ENCODE peak calls at places on chromosomes 3 and 15, in eight cellular contexts. One of them, this sample, is unnamed.

GRCh38 chr15:32840481-32841245 is 122.9 kb downstream of the GREM1 start:
- DNase-seq in lung: no peak
- DNase-seq in PC-9: no peak
- DNase-seq in naive thymus-derived CD4-positive, alpha-beta T cell: no peak
- DNase-seq in Peyer's patch: no peak
- DNase-seq in brain microvascular endothelial cell: no peak
- DNase-seq in mesendoderm: no peak
- DNase-seq in IMR-90: peak; percentile 80
- DNase-seq in this sample: no peak

GRCh38 chr3:152333928-152334327 is 65.2 kb downstream of the MBNL1 start:
- DNase-seq in lung: no peak
- DNase-seq in PC-9: no peak
- DNase-seq in naive thymus-derived CD4-positive, alpha-beta T cell: no peak
- DNase-seq in Peyer's patch: no peak
- DNase-seq in brain microvascular endothelial cell: no peak
- DNase-seq in mesendoderm: no peak
- DNase-seq in IMR-90: no peak
- DNase-seq in this sample: no peak

GRCh38 chr3:153903430-153903829 is 217.8 kb upstream of the ARHGEF26 start:
- DNase-seq in lung: no peak
- DNase-seq in PC-9: no peak
- DNase-seq in naive thymus-derived CD4-positive, alpha-beta T cell: no peak
- DNase-seq in Peyer's patch: no peak
- DNase-seq in brain microvascular endothelial cell: no peak
- DNase-seq in mesendoderm: peak; percentile 33
- DNase-seq in IMR-90: no peak
- DNase-seq in this sample: no peak

GRCh38 chr15:48040166-48040817 is 80.5 kb upstream of the SLC24A5 start:
- DNase-seq in lung: no peak
- DNase-seq in PC-9: no peak
- DNase-seq in naive thymus-derived CD4-positive, alpha-beta T cell: no peak
- DNase-seq in Peyer's patch: no peak
- DNase-seq in brain microvascular endothelial cell: peak; percentile 31
- DNase-seq in mesendoderm: peak; percentile 14
- DNase-seq in IMR-90: peak; percentile 9
- DNase-seq in this sample: no peak

GRCh38 chr3:97990624-97991277 is 18.5 kb upstream of the RIOX2 start:
- DNase-seq in lung: no peak
- DNase-seq in PC-9: no peak
- DNase-seq in naive thymus-derived CD4-positive, alpha-beta T cell: no peak
- DNase-seq in Peyer's patch: no peak
- DNase-seq in brain microvascular endothelial cell: no peak
- DNase-seq in mesendoderm: no peak
- DNase-seq in IMR-90: no peak
- DNase-seq in this sample: no peak

GRCh38 chr3:152225176-152225575 is 43.6 kb upstream of the MBNL1 start:
- DNase-seq in lung: no peak
- DNase-seq in PC-9: no peak
- DNase-seq in naive thymus-derived CD4-positive, alpha-beta T cell: no peak
- DNase-seq in Peyer's patch: no peak
- DNase-seq in brain microvascular endothelial cell: no peak
- DNase-seq in mesendoderm: no peak
- DNase-seq in IMR-90: peak; percentile 67
- DNase-seq in this sample: no peak

GRCh38 chr3:63972196-63972595 is 51.1 kb downstream of the PSMD6 start:
- DNase-seq in lung: no peak
- DNase-seq in PC-9: no peak
- DNase-seq in naive thymus-derived CD4-positive, alpha-beta T cell: no peak
- DNase-seq in Peyer's patch: no peak
- DNase-seq in brain microvascular endothelial cell: peak; percentile 87
- DNase-seq in mesendoderm: no peak
- DNase-seq in IMR-90: peak; percentile 89
- DNase-seq in this sample: no peak

GRCh38 chr3:39748002-39748401 is 61.4 kb upstream of the MYRIP start:
- DNase-seq in lung: no peak
- DNase-seq in PC-9: no peak
- DNase-seq in naive thymus-derived CD4-positive, alpha-beta T cell: no peak
- DNase-seq in Peyer's patch: no peak
- DNase-seq in brain microvascular endothelial cell: no peak
- DNase-seq in mesendoderm: no peak
- DNase-seq in IMR-90: no peak
- DNase-seq in this sample: no peak

GRCh38 chr3:102483556-102483955 is 48.7 kb downstream of the ZPLD1 start:
- DNase-seq in lung: no peak
- DNase-seq in PC-9: no peak
- DNase-seq in naive thymus-derived CD4-positive, alpha-beta T cell: no peak
- DNase-seq in Peyer's patch: no peak
- DNase-seq in brain microvascular endothelial cell: no peak
- DNase-seq in mesendoderm: no peak
- DNase-seq in IMR-90: no peak
- DNase-seq in this sample: no peak

GRCh38 chr3:104150724-104151123 is 1216.0 kb upstream of the ALCAM start:
- DNase-seq in lung: no peak
- DNase-seq in PC-9: no peak
- DNase-seq in naive thymus-derived CD4-positive, alpha-beta T cell: no peak
- DNase-seq in Peyer's patch: no peak
- DNase-seq in brain microvascular endothelial cell: no peak
- DNase-seq in mesendoderm: no peak
- DNase-seq in IMR-90: no peak
- DNase-seq in this sample: no peak
- H3K27ac ChIP-seq in lung: no peak overlapping the region
- H3K27ac ChIP-seq in PC-9: no peak overlapping the region
- H3K27ac ChIP-seq in naive thymus-derived CD4-positive, alpha-beta T cell: no peak overlapping the region
- H3K27ac ChIP-seq in Peyer's patch: no peak overlapping the region
- H3K27ac ChIP-seq in brain microvascular endothelial cell: no peak overlapping the region
- H3K27ac ChIP-seq in mesendoderm: no peak overlapping the region
- H3K27ac ChIP-seq in IMR-90: no peak overlapping the region
- H3K27ac ChIP-seq in this sample: no peak overlapping the region

GRCh38 chr3:188217681-188218080 is 63.7 kb downstream of the LPP start:
- DNase-seq in lung: no peak
- DNase-seq in PC-9: no peak
- DNase-seq in naive thymus-derived CD4-positive, alpha-beta T cell: no peak
- DNase-seq in Peyer's patch: no peak
- DNase-seq in brain microvascular endothelial cell: no peak
- DNase-seq in mesendoderm: no peak
- DNase-seq in IMR-90: no peak
- DNase-seq in this sample: no peak
- H3K27ac ChIP-seq in lung: peak overlapping the region; percentile 97
- H3K27ac ChIP-seq in PC-9: no peak overlapping the region
- H3K27ac ChIP-seq in naive thymus-derived CD4-positive, alpha-beta T cell: no peak overlapping the region
- H3K27ac ChIP-seq in Peyer's patch: peak overlapping the region; percentile 21
- H3K27ac ChIP-seq in brain microvascular endothelial cell: no peak overlapping the region
- H3K27ac ChIP-seq in mesendoderm: no peak overlapping the region
- H3K27ac ChIP-seq in IMR-90: no peak overlapping the region
- H3K27ac ChIP-seq in this sample: no peak overlapping the region

GRCh38 chr3:138812806-138813205 is 21.9 kb downstream of the PIK3CB start:
- DNase-seq in lung: no peak
- DNase-seq in PC-9: no peak
- DNase-seq in naive thymus-derived CD4-positive, alpha-beta T cell: no peak
- DNase-seq in Peyer's patch: no peak
- DNase-seq in brain microvascular endothelial cell: no peak
- DNase-seq in mesendoderm: no peak
- DNase-seq in IMR-90: peak; percentile 69
- DNase-seq in this sample: no peak
- H3K27ac ChIP-seq in lung: no peak overlapping the region
- H3K27ac ChIP-seq in PC-9: no peak overlapping the region
- H3K27ac ChIP-seq in naive thymus-derived CD4-positive, alpha-beta T cell: no peak overlapping the region
- H3K27ac ChIP-seq in Peyer's patch: no peak overlapping the region
- H3K27ac ChIP-seq in brain microvascular endothelial cell: no peak overlapping the region
- H3K27ac ChIP-seq in mesendoderm: no peak overlapping the region
- H3K27ac ChIP-seq in IMR-90: no peak overlapping the region
- H3K27ac ChIP-seq in this sample: no peak overlapping the region

GRCh38 chr3:158703566-158703965 is 28.7 kb downstream of the RARRES1 start:
- DNase-seq in lung: no peak
- DNase-seq in PC-9: peak; percentile 2
- DNase-seq in naive thymus-derived CD4-positive, alpha-beta T cell: no peak
- DNase-seq in Peyer's patch: no peak
- DNase-seq in brain microvascular endothelial cell: no peak
- DNase-seq in mesendoderm: no peak
- DNase-seq in IMR-90: peak; percentile 42
- DNase-seq in this sample: no peak
- H3K27ac ChIP-seq in lung: no peak overlapping the region
- H3K27ac ChIP-seq in PC-9: no peak overlapping the region
- H3K27ac ChIP-seq in naive thymus-derived CD4-positive, alpha-beta T cell: no peak overlapping the region
- H3K27ac ChIP-seq in Peyer's patch: no peak overlapping the region
- H3K27ac ChIP-seq in brain microvascular endothelial cell: peak overlapping the region; percentile 98
- H3K27ac ChIP-seq in mesendoderm: no peak overlapping the region
- H3K27ac ChIP-seq in IMR-90: peak overlapping the region; percentile 99
- H3K27ac ChIP-seq in this sample: peak overlapping the region; percentile 46

GRCh38 chr3:8529197-8529637 is 27.6 kb downstream of the LMCD1 start:
- DNase-seq in lung: no peak
- DNase-seq in PC-9: no peak
- DNase-seq in naive thymus-derived CD4-positive, alpha-beta T cell: no peak
- DNase-seq in Peyer's patch: no peak
- DNase-seq in brain microvascular endothelial cell: peak; percentile 40
- DNase-seq in mesendoderm: peak; percentile 15
- DNase-seq in IMR-90: peak; percentile 73
- DNase-seq in this sample: no peak
- H3K27ac ChIP-seq in lung: peak overlapping the region; percentile 47
- H3K27ac ChIP-seq in PC-9: no peak overlapping the region
- H3K27ac ChIP-seq in naive thymus-derived CD4-positive, alpha-beta T cell: no peak overlapping the region
- H3K27ac ChIP-seq in Peyer's patch: no peak overlapping the region
- H3K27ac ChIP-seq in brain microvascular endothelial cell: peak overlapping the region; percentile 28
- H3K27ac ChIP-seq in mesendoderm: no peak overlapping the region
- H3K27ac ChIP-seq in IMR-90: peak overlapping the region; percentile 67
- H3K27ac ChIP-seq in this sample: no peak overlapping the region

DNA sequence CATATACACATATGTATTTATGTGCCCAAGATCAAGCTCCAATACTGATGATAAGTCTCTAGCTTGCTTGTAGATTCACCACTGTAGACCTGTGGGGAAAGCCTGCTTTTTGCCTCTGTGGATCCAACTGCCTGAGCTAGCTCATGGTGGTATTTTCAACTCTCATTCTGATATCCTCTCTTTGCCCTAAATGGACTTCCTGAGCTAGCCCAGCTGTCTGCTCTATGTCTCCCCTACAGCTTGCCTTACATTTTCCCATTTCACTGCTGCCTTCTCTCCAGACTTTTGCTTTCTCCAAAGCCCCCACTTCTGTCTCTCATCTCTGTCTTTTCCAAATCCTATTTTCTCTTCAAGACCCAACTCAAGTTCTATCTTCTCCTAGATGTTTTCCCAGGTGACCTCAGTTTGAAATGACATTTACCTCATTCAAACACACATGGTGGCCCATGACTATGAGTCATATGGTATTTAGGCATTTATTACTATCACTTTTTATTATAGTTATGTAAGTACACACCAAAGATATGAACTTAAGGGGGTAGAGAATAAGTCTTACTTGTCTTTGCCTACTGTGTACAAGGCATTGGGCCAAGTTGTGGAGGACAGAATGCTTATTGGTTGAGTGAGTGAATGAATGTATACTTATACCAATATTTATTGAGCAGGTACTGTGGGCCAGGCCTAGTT is 191.7 kb downstream of the NR1D2 start:
- DNase-seq in lung: no peak
- DNase-seq in PC-9: no peak
- DNase-seq in naive thymus-derived CD4-positive, alpha-beta T cell: no peak
- DNase-seq in Peyer's patch: no peak
- DNase-seq in brain microvascular endothelial cell: no peak
- DNase-seq in mesendoderm: no peak
- DNase-seq in IMR-90: peak; percentile 7
- DNase-seq in this sample: no peak
- H3K27ac ChIP-seq in lung: no peak overlapping the region
- H3K27ac ChIP-seq in PC-9: no peak overlapping the region
- H3K27ac ChIP-seq in naive thymus-derived CD4-positive, alpha-beta T cell: no peak overlapping the region
- H3K27ac ChIP-seq in Peyer's patch: no peak overlapping the region
- H3K27ac ChIP-seq in brain microvascular endothelial cell: no peak overlapping the region
- H3K27ac ChIP-seq in mesendoderm: no peak overlapping the region
- H3K27ac ChIP-seq in IMR-90: no peak overlapping the region
- H3K27ac ChIP-seq in this sample: no peak overlapping the region

GRCh38 chr3:48502121-48502520 is 1.9 kb downstream of the SHISA5 start:
- DNase-seq in lung: no peak
- DNase-seq in PC-9: no peak
- DNase-seq in naive thymus-derived CD4-positive, alpha-beta T cell: no peak
- DNase-seq in Peyer's patch: no peak
- DNase-seq in brain microvascular endothelial cell: no peak
- DNase-seq in mesendoderm: no peak
- DNase-seq in IMR-90: no peak
- DNase-seq in this sample: no peak
- H3K27ac ChIP-seq in lung: no peak overlapping the region
- H3K27ac ChIP-seq in PC-9: no peak overlapping the region
- H3K27ac ChIP-seq in naive thymus-derived CD4-positive, alpha-beta T cell: peak overlapping the region; percentile 5
- H3K27ac ChIP-seq in Peyer's patch: no peak overlapping the region
- H3K27ac ChIP-seq in brain microvascular endothelial cell: no peak overlapping the region
- H3K27ac ChIP-seq in mesendoderm: no peak overlapping the region
- H3K27ac ChIP-seq in IMR-90: no peak overlapping the region
- H3K27ac ChIP-seq in this sample: no peak overlapping the region

DNA sequence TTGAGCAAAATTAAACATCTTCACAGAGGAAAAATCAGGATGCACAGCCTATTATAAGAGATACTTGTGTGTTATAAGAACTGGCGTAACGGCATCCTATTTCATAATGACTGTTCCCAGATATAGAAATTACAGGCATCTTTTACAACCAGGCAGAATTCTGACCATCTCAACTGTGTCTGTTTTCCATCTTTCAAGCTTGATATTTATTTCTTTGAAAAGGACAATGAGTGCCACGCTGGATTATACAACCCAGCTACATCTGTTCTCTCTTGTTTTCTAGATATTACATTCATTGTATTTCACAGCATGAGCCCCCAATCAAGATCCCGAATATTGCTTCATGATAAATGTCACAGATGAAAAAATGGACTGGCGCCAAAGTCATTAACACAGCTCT is 420.7 kb downstream of the TBL1XR1 start:
- DNase-seq in lung: no peak
- DNase-seq in PC-9: no peak
- DNase-seq in naive thymus-derived CD4-positive, alpha-beta T cell: no peak
- DNase-seq in Peyer's patch: no peak
- DNase-seq in brain microvascular endothelial cell: no peak
- DNase-seq in mesendoderm: no peak
- DNase-seq in IMR-90: no peak
- DNase-seq in this sample: no peak
- H3K27ac ChIP-seq in lung: no peak overlapping the region
- H3K27ac ChIP-seq in PC-9: no peak overlapping the region
- H3K27ac ChIP-seq in naive thymus-derived CD4-positive, alpha-beta T cell: no peak overlapping the region
- H3K27ac ChIP-seq in Peyer's patch: no peak overlapping the region
- H3K27ac ChIP-seq in brain microvascular endothelial cell: no peak overlapping the region
- H3K27ac ChIP-seq in mesendoderm: no peak overlapping the region
- H3K27ac ChIP-seq in IMR-90: no peak overlapping the region
- H3K27ac ChIP-seq in this sample: no peak overlapping the region

GRCh38 chr3:89268059-89268458 is 160.6 kb downstream of the EPHA3 start:
- DNase-seq in lung: no peak
- DNase-seq in PC-9: no peak
- DNase-seq in naive thymus-derived CD4-positive, alpha-beta T cell: no peak
- DNase-seq in Peyer's patch: no peak
- DNase-seq in brain microvascular endothelial cell: no peak
- DNase-seq in mesendoderm: no peak
- DNase-seq in IMR-90: no peak
- DNase-seq in this sample: no peak
- H3K27ac ChIP-seq in lung: no peak overlapping the region
- H3K27ac ChIP-seq in PC-9: no peak overlapping the region
- H3K27ac ChIP-seq in naive thymus-derived CD4-positive, alpha-beta T cell: no peak overlapping the region
- H3K27ac ChIP-seq in Peyer's patch: no peak overlapping the region
- H3K27ac ChIP-seq in brain microvascular endothelial cell: no peak overlapping the region
- H3K27ac ChIP-seq in mesendoderm: no peak overlapping the region
- H3K27ac ChIP-seq in IMR-90: no peak overlapping the region
- H3K27ac ChIP-seq in this sample: no peak overlapping the region